ENCODE peak calls at places on chromosomes 3 and 15, in ten cellular contexts. One of them, this sample, is unnamed. For H3K27me3, the result is how much of the 10 kb centered on the place peaks cover.

GRCh38 chr3:116442331-116443021 is 2.8 kb downstream of the LSAMP start:
- DNase-seq in suprapubic skin: no peak
- DNase-seq in GM23248: no peak
- DNase-seq in HepG2: no peak
- DNase-seq in cardiac muscle cell: no peak
- DNase-seq in lower lobe of right lung: no peak
- DNase-seq in HL-60: no peak
- DNase-seq in pancreas: no peak
- DNase-seq in H7: no peak
- DNase-seq in Panc1: no peak
- DNase-seq in this sample: no peak

GRCh38 chr3:148727242-148727641 is 29.5 kb downstream of the AGTR1 start:
- DNase-seq in lower lobe of right lung: no peak
- DNase-seq in cardiac muscle cell: peak
- DNase-seq in H7: peak
- DNase-seq in HepG2: peak
- DNase-seq in HL-60: peak
- DNase-seq in suprapubic skin: no peak
- DNase-seq in Panc1: no peak
- DNase-seq in GM23248: peak
- DNase-seq in pancreas: peak
- DNase-seq in this sample: peak

GRCh38 chr3:42061711-42062408 is 29.3 kb upstream of the TRAK1 start:
- DNase-seq in suprapubic skin: peak
- DNase-seq in cardiac muscle cell: peak
- DNase-seq in lower lobe of right lung: peak
- DNase-seq in HepG2: no peak
- DNase-seq in H7: peak
- DNase-seq in pancreas: no peak
- DNase-seq in GM23248: peak
- DNase-seq in HL-60: no peak
- DNase-seq in Panc1: no peak
- DNase-seq in this sample: peak

GRCh38 chr3:136632625-136633081 is 119.5 kb downstream of the STAG1 start:
- DNase-seq in HL-60: no peak
- DNase-seq in cardiac muscle cell: no peak
- DNase-seq in GM23248: no peak
- DNase-seq in lower lobe of right lung: no peak
- DNase-seq in pancreas: no peak
- DNase-seq in HepG2: peak
- DNase-seq in Panc1: no peak
- DNase-seq in H7: no peak
- DNase-seq in suprapubic skin: no peak
- DNase-seq in this sample: no peak

GRCh38 chr3:187130346-187131066 is 8.8 kb downstream of the RPL39L start:
- DNase-seq in pancreas: no peak
- DNase-seq in HepG2: no peak
- DNase-seq in H7: no peak
- DNase-seq in GM23248: peak
- DNase-seq in HL-60: no peak
- DNase-seq in cardiac muscle cell: peak
- DNase-seq in suprapubic skin: no peak
- DNase-seq in lower lobe of right lung: no peak
- DNase-seq in Panc1: no peak
- DNase-seq in this sample: no peak

GRCh38 chr3:172635588-172635987 is 75.3 kb downstream of the NCEH1 start:
- DNase-seq in Panc1: no peak
- DNase-seq in suprapubic skin: no peak
- DNase-seq in cardiac muscle cell: no peak
- DNase-seq in pancreas: no peak
- DNase-seq in HL-60: no peak
- DNase-seq in GM23248: peak
- DNase-seq in lower lobe of right lung: no peak
- DNase-seq in HepG2: no peak
- DNase-seq in H7: no peak
- DNase-seq in this sample: peak

GRCh38 chr3:46112984-46113383 is 85.7 kb upstream of the XCR1 start:
- DNase-seq in pancreas: no peak
- DNase-seq in lower lobe of right lung: no peak
- DNase-seq in suprapubic skin: no peak
- DNase-seq in HepG2: no peak
- DNase-seq in GM23248: no peak
- DNase-seq in HL-60: no peak
- DNase-seq in H7: no peak
- DNase-seq in Panc1: no peak
- DNase-seq in cardiac muscle cell: no peak
- DNase-seq in this sample: no peak

GRCh38 chr3:155365178-155365783 is 71.8 kb upstream of the STRIT1 start:
- DNase-seq in HL-60: no peak
- DNase-seq in lower lobe of right lung: no peak
- DNase-seq in Panc1: no peak
- DNase-seq in HepG2: no peak
- DNase-seq in suprapubic skin: no peak
- DNase-seq in cardiac muscle cell: no peak
- DNase-seq in H7: no peak
- DNase-seq in pancreas: no peak
- DNase-seq in GM23248: no peak
- DNase-seq in this sample: no peak

GRCh38 chr3:113275876-113276580 is 64.7 kb downstream of the BOC start:
- DNase-seq in lower lobe of right lung: no peak
- DNase-seq in cardiac muscle cell: peak
- DNase-seq in Panc1: no peak
- DNase-seq in HepG2: peak
- DNase-seq in HL-60: peak
- DNase-seq in GM23248: peak
- DNase-seq in pancreas: no peak
- DNase-seq in suprapubic skin: no peak
- DNase-seq in H7: peak
- DNase-seq in this sample: peak

GRCh38 chr3:129623447-129624118 is 17.1 kb upstream of the PLXND1 start:
- DNase-seq in HL-60: no peak
- DNase-seq in HepG2: no peak
- DNase-seq in H7: peak
- DNase-seq in lower lobe of right lung: peak
- DNase-seq in Panc1: no peak
- DNase-seq in suprapubic skin: peak
- DNase-seq in cardiac muscle cell: peak
- DNase-seq in GM23248: no peak
- DNase-seq in pancreas: peak
- DNase-seq in this sample: no peak

GRCh38 chr15:36501063-36501678 is 78.3 kb upstream of the CDIN1 start:
- DNase-seq in HL-60: peak
- DNase-seq in H7: peak
- DNase-seq in cardiac muscle cell: peak
- DNase-seq in pancreas: peak
- DNase-seq in suprapubic skin: no peak
- DNase-seq in HepG2: peak
- DNase-seq in GM23248: peak
- DNase-seq in lower lobe of right lung: no peak
- DNase-seq in Panc1: peak
- DNase-seq in this sample: peak

GRCh38 chr3:105555206-105555605 is 188.5 kb downstream of the ALCAM start:
- DNase-seq in pancreas: no peak
- DNase-seq in HL-60: no peak
- DNase-seq in suprapubic skin: no peak
- DNase-seq in H7: no peak
- DNase-seq in GM23248: peak
- DNase-seq in Panc1: no peak
- DNase-seq in cardiac muscle cell: no peak
- DNase-seq in lower lobe of right lung: no peak
- DNase-seq in HepG2: no peak
- DNase-seq in this sample: no peak

GRCh38 chr3:152155654-152156053 is 113.1 kb upstream of the MBNL1 start:
- DNase-seq in HL-60: no peak
- DNase-seq in lower lobe of right lung: no peak
- DNase-seq in suprapubic skin: no peak
- DNase-seq in cardiac muscle cell: no peak
- DNase-seq in H7: no peak
- DNase-seq in Panc1: no peak
- DNase-seq in GM23248: no peak
- DNase-seq in pancreas: no peak
- DNase-seq in HepG2: no peak
- DNase-seq in this sample: no peak

GRCh38 chr15:51865291-51865690 is 35.8 kb downstream of the TMOD3 start:
- DNase-seq in lower lobe of right lung: no peak
- DNase-seq in HL-60: peak
- DNase-seq in HepG2: no peak
- DNase-seq in GM23248: no peak
- DNase-seq in pancreas: no peak
- DNase-seq in H7: no peak
- DNase-seq in cardiac muscle cell: no peak
- DNase-seq in Panc1: no peak
- DNase-seq in suprapubic skin: no peak
- DNase-seq in this sample: no peak

GRCh38 chr3:185558395-185558794 is 6.0 kb upstream of the LIPH start:
- DNase-seq in H7: no peak
- DNase-seq in HepG2: peak
- DNase-seq in lower lobe of right lung: peak
- DNase-seq in GM23248: peak
- DNase-seq in cardiac muscle cell: no peak
- DNase-seq in suprapubic skin: no peak
- DNase-seq in Panc1: no peak
- DNase-seq in pancreas: peak
- DNase-seq in HL-60: no peak
- DNase-seq in this sample: no peak
- H3K4me3 ChIP-seq in H7: no peak
- H3K4me3 ChIP-seq in HepG2: no peak
- H3K4me3 ChIP-seq in lower lobe of right lung: no peak
- H3K4me3 ChIP-seq in GM23248: no peak
- H3K4me3 ChIP-seq in cardiac muscle cell: no peak
- H3K4me3 ChIP-seq in suprapubic skin: no peak
- H3K4me3 ChIP-seq in Panc1: no peak
- H3K4me3 ChIP-seq in pancreas: no peak
- H3K4me3 ChIP-seq in HL-60: no peak
- H3K4me3 ChIP-seq in this sample: no peak

GRCh38 chr3:127628788-127629456 is at the start of gene PODXL2:
- DNase-seq in HL-60: peak
- DNase-seq in lower lobe of right lung: peak
- DNase-seq in GM23248: peak
- DNase-seq in H7: peak
- DNase-seq in Panc1: no peak
- DNase-seq in cardiac muscle cell: peak
- DNase-seq in suprapubic skin: no peak
- DNase-seq in pancreas: no peak
- DNase-seq in HepG2: peak
- DNase-seq in this sample: peak
- H3K27me3 ChIP-seq in HL-60: under half
- H3K27me3 ChIP-seq in lower lobe of right lung: under half
- H3K27me3 ChIP-seq in GM23248: under half
- H3K27me3 ChIP-seq in H7: under half
- H3K27me3 ChIP-seq in Panc1: under half
- H3K27me3 ChIP-seq in cardiac muscle cell: under half
- H3K27me3 ChIP-seq in suprapubic skin: under half
- H3K27me3 ChIP-seq in pancreas: under half
- H3K27me3 ChIP-seq in HepG2: under half
- H3K27me3 ChIP-seq in this sample: under half

DNA sequence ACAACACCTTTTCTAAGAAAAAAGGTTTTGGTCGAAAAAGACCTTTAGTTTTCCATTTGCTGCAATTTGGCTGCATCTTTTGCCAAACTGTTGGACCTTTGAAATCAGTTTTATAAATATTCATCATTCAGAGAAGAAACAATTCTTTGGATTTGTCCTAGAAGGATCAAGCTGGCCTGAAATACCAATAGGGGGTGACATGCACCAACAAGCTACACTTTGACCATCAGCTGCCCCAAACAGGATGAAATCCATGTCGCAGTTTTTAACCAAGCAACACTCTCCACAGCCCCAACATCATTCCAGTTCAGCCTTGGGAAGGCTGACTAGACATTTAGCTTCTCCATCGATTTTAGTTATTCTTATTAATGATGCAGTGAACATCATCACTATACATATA is 9.8 kb downstream of the RPL15 start:
- DNase-seq in lower lobe of right lung: no peak
- DNase-seq in suprapubic skin: no peak
- DNase-seq in GM23248: no peak
- DNase-seq in Panc1: no peak
- DNase-seq in H7: no peak
- DNase-seq in HL-60: no peak
- DNase-seq in HepG2: no peak
- DNase-seq in cardiac muscle cell: peak
- DNase-seq in pancreas: no peak
- DNase-seq in this sample: peak
- H3K4me3 ChIP-seq in lower lobe of right lung: no peak
- H3K4me3 ChIP-seq in suprapubic skin: no peak
- H3K4me3 ChIP-seq in GM23248: no peak
- H3K4me3 ChIP-seq in Panc1: no peak
- H3K4me3 ChIP-seq in H7: no peak
- H3K4me3 ChIP-seq in HL-60: no peak
- H3K4me3 ChIP-seq in HepG2: no peak
- H3K4me3 ChIP-seq in cardiac muscle cell: no peak
- H3K4me3 ChIP-seq in pancreas: no peak
- H3K4me3 ChIP-seq in this sample: no peak

GRCh38 chr3:101624857-101625256 is 50.9 kb downstream of the PCNP start:
- DNase-seq in Panc1: no peak
- DNase-seq in pancreas: no peak
- DNase-seq in suprapubic skin: no peak
- DNase-seq in GM23248: no peak
- DNase-seq in HepG2: no peak
- DNase-seq in lower lobe of right lung: no peak
- DNase-seq in HL-60: no peak
- DNase-seq in H7: no peak
- DNase-seq in cardiac muscle cell: no peak
- DNase-seq in this sample: no peak

GRCh38 chr3:101631397-101631796 is 45.5 kb downstream of the ZBTB11 start:
- DNase-seq in suprapubic skin: no peak
- DNase-seq in pancreas: no peak
- DNase-seq in HepG2: no peak
- DNase-seq in GM23248: no peak
- DNase-seq in Panc1: no peak
- DNase-seq in HL-60: no peak
- DNase-seq in cardiac muscle cell: no peak
- DNase-seq in H7: no peak
- DNase-seq in lower lobe of right lung: no peak
- DNase-seq in this sample: no peak

GRCh38 chr3:101623656-101624055 is 49.7 kb downstream of the PCNP start:
- DNase-seq in lower lobe of right lung: no peak
- DNase-seq in HL-60: no peak
- DNase-seq in pancreas: no peak
- DNase-seq in H7: no peak
- DNase-seq in HepG2: no peak
- DNase-seq in suprapubic skin: no peak
- DNase-seq in Panc1: no peak
- DNase-seq in GM23248: no peak
- DNase-seq in cardiac muscle cell: no peak
- DNase-seq in this sample: no peak

GRCh38 chr3:101629219-101629618 is 47.7 kb downstream of the ZBTB11 start:
- DNase-seq in H7: no peak
- DNase-seq in cardiac muscle cell: no peak
- DNase-seq in Panc1: no peak
- DNase-seq in GM23248: no peak
- DNase-seq in lower lobe of right lung: no peak
- DNase-seq in suprapubic skin: no peak
- DNase-seq in HepG2: no peak
- DNase-seq in HL-60: no peak
- DNase-seq in pancreas: no peak
- DNase-seq in this sample: no peak

DNA sequence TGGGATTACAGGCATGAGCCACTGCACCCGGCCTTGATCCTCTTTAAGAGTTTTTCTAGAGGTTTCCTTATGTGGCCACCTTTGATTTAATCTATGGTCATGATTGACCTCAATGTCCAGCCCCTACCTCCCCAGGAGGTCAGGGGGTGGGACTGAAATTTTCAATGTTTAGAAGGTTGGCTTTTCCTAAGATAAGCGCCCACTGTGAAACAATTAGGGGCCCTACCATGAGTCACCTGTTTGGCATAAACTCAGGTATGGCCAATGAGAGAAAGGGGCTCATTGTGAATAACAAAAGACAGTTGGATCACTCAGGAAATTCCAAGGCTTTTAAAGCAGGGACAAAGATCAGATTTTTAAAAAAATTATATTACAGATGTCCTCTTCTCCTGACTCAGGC is 51.1 kb downstream of the ZBTB11 start:
- DNase-seq in lower lobe of right lung: no peak
- DNase-seq in Panc1: no peak
- DNase-seq in suprapubic skin: no peak
- DNase-seq in cardiac muscle cell: no peak
- DNase-seq in HepG2: no peak
- DNase-seq in GM23248: no peak
- DNase-seq in pancreas: no peak
- DNase-seq in HL-60: no peak
- DNase-seq in H7: no peak
- DNase-seq in this sample: peak
- H3K27me3 ChIP-seq in lower lobe of right lung: under half
- H3K27me3 ChIP-seq in Panc1: under half
- H3K27me3 ChIP-seq in suprapubic skin: under half
- H3K27me3 ChIP-seq in cardiac muscle cell: under half
- H3K27me3 ChIP-seq in HepG2: under half
- H3K27me3 ChIP-seq in GM23248: under half
- H3K27me3 ChIP-seq in pancreas: under half
- H3K27me3 ChIP-seq in HL-60: under half
- H3K27me3 ChIP-seq in H7: under half
- H3K27me3 ChIP-seq in this sample: under half